ENCODE peak calls at places on chromosomes 12 and 14, in nine cellular contexts. E is occipital lobe; Q is psoas muscle; A is fibroblast of lung; U is fibroblast of mammary gland; R is substantia nigra; N is activated naive CD4-positive, alpha-beta T cell treated with anti-CD3 and anti-CD28 coated beads for 36 hours; P is adrenal gland; H is Panc1. K is an unnamed sample.

GRCh38 chr12:87953257-87953860 is 75.8 kb downstream of the C12orf50 start:
- DNase-seq in E (no peak), Q (no peak), A (peak), U (peak), R (no peak), N (peak), P (no peak), H (peak), K (no peak)

GRCh38 chr12:2959194-2959507 is at the start of gene TEAD4:
- DNase-seq in E (no peak), Q (peak), A (peak), U (peak), R (no peak), N (no peak), P (peak), H (no peak), K (no peak)

GRCh38 chr14:26323781-26324363 is 274.0 kb downstream of the NOVA1 start:
- DNase-seq in E (no peak), Q (no peak), A (no peak), U (no peak), R (no peak), N (no peak), P (no peak), H (no peak), K (no peak)

GRCh38 chr14:102370305-102370809 is 7.6 kb downstream of the TECPR2 start:
- DNase-seq in E (no peak), Q (no peak), A (no peak), U (peak), R (no peak), N (no peak), P (no peak), H (no peak), K (no peak)

GRCh38 chr14:22849212-22849819 is 12.9 kb downstream of the MMP14 start:
- DNase-seq in E (no peak), Q (peak), A (no peak), U (peak), R (peak), N (no peak), P (peak), H (no peak), K (no peak)

GRCh38 chr12:12686925-12687324 is 9.1 kb downstream of the GPR19 start:
- DNase-seq in E (no peak), Q (no peak), A (no peak), U (peak), R (no peak), N (no peak), P (no peak), H (no peak), K (no peak)

GRCh38 chr12:119594772-119595445 is 1.3 kb downstream of the TMEM233 start:
- DNase-seq in E (no peak), Q (peak), A (no peak), U (no peak), R (no peak), N (no peak), P (no peak), H (no peak), K (no peak)

GRCh38 chr14:88895116-88895515 is 70.7 kb downstream of the TTC8 start:
- DNase-seq in E (no peak), Q (no peak), A (peak), U (peak), R (no peak), N (no peak), P (no peak), H (no peak), K (no peak)

GRCh38 chr14:50763386-50764007 is 67.5 kb downstream of the NIN start:
- DNase-seq in E (no peak), Q (no peak), A (peak), U (peak), R (no peak), N (no peak), P (no peak), H (no peak), K (no peak)

GRCh38 chr12:104680506-104680905 is 223.8 kb downstream of the CHST11 start:
- DNase-seq in E (no peak), Q (no peak), A (no peak), U (no peak), R (no peak), N (peak), P (no peak), H (no peak), K (no peak)

GRCh38 chr12:1916396-1917171 is 1.9 kb downstream of the CACNA2D4 start:
- DNase-seq in E (no peak), Q (no peak), A (no peak), U (no peak), R (no peak), N (no peak), P (peak), H (no peak), K (no peak)